ENCODE peak calls at places on chromosome 20, in four cellular contexts. M is midbrain; W is NCI-H1436; G is CD4-positive, alpha-beta memory T cell. C is an unnamed sample.

GRCh38 chr20:63737940-63738686 is 1.5 kb upstream of the SLC2A4RG start:
- DNase-seq in M (no peak), W (no peak), G (peak; percentile 59), C (peak; percentile 31)

GRCh38 chr20:14282140-14282539 is 55.3 kb downstream of the FLRT3 start:
- DNase-seq in G (no peak), W (no peak), M (no peak), C (no peak)

GRCh38 chr20:2144850-2145249 is 43.2 kb downstream of the STK35 start:
- DNase-seq in G (no peak), M (no peak), W (no peak), C (no peak)

GRCh38 chr20:32510601-32511357 is 74.4 kb downstream of the NOL4L start:
- DNase-seq in G (no peak), W (no peak), M (no peak), C (peak; percentile 59)

GRCh38 chr20:21353236-21353635 is 44.1 kb downstream of the NKX2-4 start:
- DNase-seq in G (no peak), W (no peak), M (no peak), C (no peak)

GRCh38 chr20:25299801-25300200 is 51.9 kb downstream of the PYGB start:
- DNase-seq in W (no peak), M (no peak), G (no peak), C (no peak)

GRCh38 chr20:45433316-45433715 is 17.4 kb downstream of the PIGT start:
- DNase-seq in M (peak; percentile 94), G (no peak), W (no peak), C (no peak)

GRCh38 chr20:47350181-47350550 is 6.3 kb downstream of the ZMYND8 start:
- DNase-seq in W (no peak), M (peak; percentile 63), G (no peak), C (no peak)

GRCh38 chr20:17749628-17749978 is 49.8 kb downstream of the BANF2 start:
- DNase-seq in M (no peak), G (no peak), W (no peak), C (no peak)

GRCh38 chr20:23419995-23420901 is 1.0 kb downstream of the NAPB start:
- DNase-seq in M (peak; percentile 48), W (no peak), G (peak; percentile 58), C (peak; percentile 10)

GRCh38 chr20:17304785-17305184 is 77.9 kb downstream of the PCSK2 start:
- DNase-seq in W (no peak), G (no peak), M (no peak), C (no peak)

GRCh38 chr20:6074145-6074561 is 20.3 kb upstream of the LRRN4 start:
- DNase-seq in W (peak; percentile 25), M (no peak), G (no peak), C (no peak)

GRCh38 chr20:856361-856775 is 22.9 kb downstream of the FAM110A start:
- DNase-seq in G (peak; percentile 66), W (no peak), M (no peak), C (no peak)

GRCh38 chr20:25546048-25546447 is 39.3 kb downstream of the NINL start:
- DNase-seq in G (no peak), W (no peak), M (no peak), C (no peak)

GRCh38 chr20:25324412-25324811 is 66.2 kb downstream of the ABHD12 start:
- DNase-seq in W (no peak), G (no peak), M (no peak), C (no peak)

GRCh38 chr20:39822667-39823066 is 860.5 kb downstream of the DHX35 start:
- DNase-seq in G (no peak), W (no peak), M (no peak), C (no peak)